ENCODE peak calls at places on chromosomes 7 and 10, in seven cellular contexts. O is tibial artery, H is epithelial cell of esophagus, F is nephron progenitor cell, A is bronchial epithelial cell, M is lower lobe of right lung, U is endothelial cell. P is an unnamed sample.

GRCh38 chr10:23141995-23142394 is 46.6 kb downstream of the MSRB2 start:
- DNase-seq in A (no peak), O (no peak), H (no peak), F (no peak), U (no peak), M (no peak), P (no peak)

GRCh38 chr10:14803827-14804226 is 29.1 kb upstream of the FAM107B start:
- DNase-seq in F (no peak), U (no peak), M (no peak), H (no peak), O (no peak), A (no peak), P (no peak)

GRCh38 chr10:75233444-75234016 is 2.2 kb downstream of the COMTD1 start:
- DNase-seq in F (no peak), H (no peak), M (no peak), A (no peak), U (no peak), O (no peak), P (peak)

GRCh38 chr7:71563276-71563675 is 431.3 kb downstream of the GALNT17 start:
- DNase-seq in H (no peak), O (peak), A (no peak), U (no peak), M (no peak), F (no peak), P (no peak)

GRCh38 chr7:142196066-142196840 is 61.6 kb downstream of the PRSS58 start:
- DNase-seq in O (no peak), A (peak), F (no peak), U (no peak), H (peak), M (no peak), P (no peak)

GRCh38 chr7:111014074-111014473 is 76.9 kb upstream of the LRRN3 start:
- DNase-seq in F (no peak), U (no peak), O (no peak), A (peak), M (peak), H (no peak), P (no peak)

GRCh38 chr7:117470777-117471176 is 9.0 kb upstream of the CFTR start:
- DNase-seq in M (no peak), F (no peak), U (no peak), O (no peak), A (no peak), H (no peak), P (peak)

GRCh38 chr7:137953692-137954470 is 48.0 kb downstream of the CREB3L2 start:
- DNase-seq in H (peak), M (no peak), U (no peak), O (no peak), F (no peak), A (peak), P (no peak)

GRCh38 chr10:127919418-127920191 is 12.7 kb downstream of the PTPRE start:
- DNase-seq in A (peak), O (no peak), M (no peak), U (no peak), F (no peak), H (no peak), P (peak)

GRCh38 chr10:124032982-124033886 is 60.2 kb downstream of the CHST15 start:
- DNase-seq in F (no peak), U (no peak), H (peak), O (no peak), A (peak), M (no peak), P (no peak)

GRCh38 chr10:12771956-12772355 is 229.6 kb downstream of the CCDC3 start:
- DNase-seq in U (no peak), O (no peak), F (no peak), M (no peak), H (no peak), A (no peak), P (no peak)

GRCh38 chr7:80324032-80324431 is 187.8 kb downstream of the GNAT3 start:
- DNase-seq in O (no peak), F (no peak), H (peak), M (no peak), A (peak), U (no peak), P (no peak)

GRCh38 chr7:94008537-94008936 is 4.4 kb upstream of the BET1 start:
- DNase-seq in A (peak), H (peak), O (no peak), F (no peak), U (no peak), M (no peak), P (no peak)

GRCh38 chr10:123865350-123865749 is 26.3 kb downstream of the CPXM2 start:
- DNase-seq in U (no peak), M (no peak), H (no peak), O (no peak), A (no peak), F (no peak), P (no peak)

GRCh38 chr7:47371733-47372368 is 210.1 kb downstream of the TNS3 start:
- DNase-seq in F (peak), U (no peak), M (peak), O (peak), A (peak), H (peak), P (peak)

DNA sequence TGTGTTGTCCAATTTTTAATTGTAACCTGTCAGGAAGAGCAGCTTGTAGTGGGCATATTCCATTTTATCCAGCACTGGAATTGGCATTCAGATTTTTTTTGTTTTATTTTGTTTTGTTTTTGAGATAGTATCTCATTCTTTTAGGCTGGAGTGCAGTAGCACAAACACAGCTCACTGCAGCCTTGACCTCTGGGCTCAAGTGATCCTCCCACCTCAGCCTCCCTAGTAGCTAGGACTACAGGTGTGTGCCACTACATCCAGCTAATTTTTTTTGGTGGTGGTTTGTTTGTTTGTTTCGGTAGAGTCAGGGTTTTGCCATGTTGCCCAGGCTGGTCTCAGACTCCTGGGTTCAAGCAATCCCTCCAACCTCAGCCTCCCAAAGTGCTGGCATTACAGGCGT is 44.7 kb downstream of the GUSB start:
- DNase-seq in U (no peak), O (no peak), A (no peak), F (no peak), M (no peak), H (no peak), P (no peak)
- TF ChIP-seq CTCF in U (no peak), O (no peak), A (no peak), F (no peak), M (no peak), H (no peak), P (no peak)

GRCh38 chr10:35375091-35375765 is 38.9 kb downstream of the CCNY start:
- DNase-seq in A (peak), M (no peak), H (peak), U (no peak), F (no peak), O (no peak), P (no peak)
- TF ChIP-seq CTCF in A (no peak), M (no peak), H (no peak), U (no peak), F (no peak), O (no peak), P (no peak)

GRCh38 chr10:88880287-88881094 is 446 bp downstream of the STAMBPL1 start:
- DNase-seq in F (peak), A (peak), O (peak), H (peak), M (peak), U (peak), P (peak)
- TF ChIP-seq CTCF in F (no peak), A (peak), O (no peak), H (peak), M (peak), U (no peak), P (peak)

GRCh38 chr7:6430271-6430940 is 17.3 kb downstream of the DAGLB start:
- DNase-seq in A (peak), H (peak), U (no peak), F (no peak), O (no peak), M (no peak), P (peak)
- TF ChIP-seq CTCF in A (no peak), H (peak), U (no peak), F (no peak), O (no peak), M (no peak), P (peak)

DNA sequence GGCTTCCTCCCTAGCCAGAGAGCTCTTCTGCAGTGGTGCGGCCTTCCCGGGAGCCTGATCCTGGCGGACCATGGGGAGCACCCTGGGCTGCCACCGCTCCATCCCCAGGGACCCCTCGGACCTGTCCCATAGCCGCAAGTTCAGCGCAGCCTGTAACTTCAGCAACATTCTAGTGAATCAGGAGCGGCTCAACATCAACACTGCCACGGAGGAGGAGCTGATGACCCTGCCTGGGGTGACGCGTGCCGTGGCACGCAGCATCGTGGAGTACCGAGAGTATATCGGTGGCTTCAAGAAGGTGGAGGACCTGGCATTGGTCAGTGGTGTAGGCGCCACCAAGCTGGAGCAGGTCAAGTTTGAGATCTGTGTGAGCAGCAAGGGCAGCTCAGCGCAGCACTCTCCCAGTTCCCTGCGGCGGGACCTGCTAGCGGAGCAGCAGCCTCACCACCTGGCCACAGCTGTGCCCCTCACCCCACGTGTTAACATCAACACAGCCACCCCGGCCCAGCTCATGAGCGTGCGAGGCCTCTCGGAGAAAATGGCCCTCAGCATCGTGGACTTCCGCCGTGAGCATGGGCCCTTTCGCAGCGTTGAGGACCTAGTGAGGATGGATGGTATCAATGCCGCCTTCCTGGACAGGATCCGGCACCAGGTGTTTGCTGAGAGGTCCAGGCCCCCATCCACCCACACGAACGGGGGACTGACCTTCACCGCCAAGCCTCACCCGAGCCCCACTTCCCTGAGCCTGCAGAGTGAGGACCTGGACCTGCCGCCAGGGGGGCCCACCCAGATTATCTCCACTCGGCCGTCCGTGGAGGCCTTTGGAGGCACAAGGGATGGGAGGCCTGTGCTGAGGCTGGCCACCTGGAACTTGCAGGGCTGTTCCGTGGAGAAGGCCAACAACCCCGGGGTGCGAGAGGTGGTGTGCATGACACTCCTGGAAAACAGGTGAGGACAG is 1.5 kb downstream of the EEPD1 start:
- DNase-seq in A (no peak), H (no peak), M (peak), U (no peak), F (no peak), O (no peak), P (peak)
- TF ChIP-seq CTCF in A (no peak), H (no peak), M (no peak), U (no peak), F (no peak), O (no peak), P (no peak)